ENCODE peak calls at places on chromosomes 4 and X, in eight cellular contexts. I is endothelial cell; U is testis; Q is ascending aorta; F is AG04449; R is choroid plexus epithelial cell; W is GM12865; L is CD4-positive, alpha-beta T cell. D is an unnamed sample.

GRCh38 chr4:124173892-124174291 is 538.6 kb downstream of the ANKRD50 start:
- DNase-seq in I (no peak), U (no peak), Q (no peak), F (no peak), R (no peak), W (no peak), L (no peak), D (peak; percentile 11)

GRCh38 chr4:83535520-83535944 is 376 bp upstream of the GPAT3 start:
- DNase-seq in I (peak; percentile 11), U (peak; percentile 39), Q (no peak), F (no peak), R (peak; percentile 82), W (peak; percentile 19), L (peak; percentile 17), D (peak; percentile 19)

GRCh38 chr4:85953651-85954018 is 406.2 kb downstream of the MAPK10 start:
- DNase-seq in I (no peak), U (no peak), Q (no peak), F (no peak), R (peak; percentile 59), W (no peak), L (no peak), D (no peak)

GRCh38 chrX:21056636-21057035 is 317.6 kb upstream of the CNKSR2 start:
- DNase-seq in I (no peak), U (no peak), Q (no peak), F (no peak), R (no peak), W (no peak), L (no peak), D (no peak)

GRCh38 chr4:42501624-42502401 is 104.5 kb downstream of the SHISA3 start:
- DNase-seq in I (no peak), U (no peak), Q (no peak), F (no peak), R (peak; percentile 42), W (no peak), L (no peak), D (no peak)

GRCh38 chr4:46506876-46507275 is 116.9 kb upstream of the GABRA2 start:
- DNase-seq in I (no peak), U (no peak), Q (no peak), F (no peak), R (peak; percentile 18), W (no peak), L (no peak), D (no peak)

GRCh38 chr4:13920111-13920875 is 292.8 kb upstream of the BOD1L1 start:
- DNase-seq in I (no peak), U (no peak), Q (no peak), F (no peak), R (peak; percentile 42), W (no peak), L (no peak), D (no peak)

GRCh38 chrX:17192111-17192510 is 182.9 kb upstream of the NHS start:
- DNase-seq in I (no peak), U (no peak), Q (no peak), F (no peak), R (no peak), W (no peak), L (no peak), D (no peak)

GRCh38 chr4:148017801-148018200 is 285.9 kb downstream of the ARHGAP10 start:
- DNase-seq in I (no peak), U (no peak), Q (no peak), F (no peak), R (no peak), W (no peak), L (no peak), D (no peak)

GRCh38 chr4:40130401-40131036 is 66.3 kb upstream of the RHOH start:
- DNase-seq in I (no peak), U (no peak), Q (no peak), F (no peak), R (no peak), W (no peak), L (no peak), D (no peak)

GRCh38 chr4:99938243-99938753 is 8.1 kb downstream of the DNAJB14 start:
- DNase-seq in I (no peak), U (no peak), Q (no peak), F (no peak), R (no peak), W (no peak), L (no peak), D (no peak)

GRCh38 chr4:106268731-106269272 is 47.2 kb downstream of the TBCK start:
- DNase-seq in I (no peak), U (no peak), Q (no peak), F (no peak), R (peak; percentile 13), W (no peak), L (no peak), D (no peak)

GRCh38 chrX:69170319-69170718 is 5.1 kb upstream of the PJA1 start:
- DNase-seq in I (no peak), U (no peak), Q (no peak), F (no peak), R (no peak), W (no peak), L (no peak), D (no peak)

GRCh38 chrX:129945131-129945530 is 37.3 kb upstream of the BCORL1 start:
- DNase-seq in I (no peak), U (no peak), Q (no peak), F (no peak), R (no peak), W (no peak), L (no peak), D (no peak)

GRCh38 chr4:102501176-102501634 is at the start of gene NFKB1:
- DNase-seq in I (peak; percentile 59), U (peak; percentile 67), Q (peak; percentile 19), F (peak; percentile 45), R (peak; percentile 87), W (peak; percentile 93), L (peak; percentile 83), D (peak; percentile 44)

GRCh38 chr4:171813195-171813955 is at the start of gene GALNTL6:
- DNase-seq in I (peak; percentile 33), U (peak; percentile 42), Q (no peak), F (no peak), R (peak; percentile 34), W (peak; percentile 39), L (no peak), D (no peak)

GRCh38 chr4:58357947-58358346 is 1247.8 kb upstream of the IGFBP7 start:
- DNase-seq in I (no peak), U (no peak), Q (no peak), F (no peak), R (no peak), W (no peak), L (no peak), D (no peak)

GRCh38 chrX:45852884-45853283 is 652.2 kb upstream of the DIPK2B start:
- DNase-seq in I (no peak), U (no peak), Q (no peak), F (no peak), R (peak; percentile 13), W (no peak), L (no peak), D (no peak)

GRCh38 chr4:113397114-113397701 is 347.8 kb downstream of the ANK2 start:
- DNase-seq in I (no peak), U (peak; percentile 31), Q (no peak), F (peak; percentile 82), R (peak; percentile 72), W (no peak), L (no peak), D (peak; percentile 45)

GRCh38 chr4:71184195-71184781 is 154.5 kb upstream of the SLC4A4 start:
- DNase-seq in I (peak; percentile 17), U (peak; percentile 75), Q (no peak), F (no peak), R (peak; percentile 62), W (peak; percentile 65), L (no peak), D (no peak)

GRCh38 chr4:42344260-42344659 is 53.0 kb upstream of the SHISA3 start:
- DNase-seq in I (no peak), U (no peak), Q (no peak), F (no peak), R (no peak), W (no peak), L (no peak), D (no peak)

GRCh38 chrX:9339603-9340569 is 125.0 kb upstream of the TBL1X start:
- DNase-seq in I (no peak), U (peak; percentile 55), Q (no peak), F (no peak), R (no peak), W (peak; percentile 17), L (peak; percentile 44), D (no peak)

GRCh38 chrX:9340619-9341304 is 124.1 kb upstream of the TBL1X start:
- DNase-seq in I (no peak), U (peak; percentile 22), Q (no peak), F (no peak), R (peak; percentile 50), W (peak; percentile 55), L (peak; percentile 57), D (no peak)

GRCh38 chrX:9342581-9343051 is 122.2 kb upstream of the TBL1X start:
- DNase-seq in I (peak; percentile 60), U (peak; percentile 69), Q (peak; percentile 53), F (no peak), R (peak; percentile 85), W (peak; percentile 8), L (peak; percentile 42), D (no peak)

GRCh38 chrX:9343971-9344370 is 120.9 kb upstream of the TBL1X start:
- DNase-seq in I (no peak), U (no peak), Q (no peak), F (no peak), R (no peak), W (no peak), L (no peak), D (no peak)

GRCh38 chrX:9341305-9342201 is 123.3 kb upstream of the TBL1X start:
- DNase-seq in I (no peak), U (peak; percentile 46), Q (no peak), F (no peak), R (peak; percentile 76), W (peak; percentile 86), L (peak; percentile 54), D (no peak)
- TF ChIP-seq CTCF in I (no peak), U (no peak), Q (no peak), F (no peak), R (no peak), W (no peak), L (no peak), D (no peak)

GRCh38 chrX:148947399-148948025 is 447.1 kb downstream of the AFF2 start:
- DNase-seq in I (no peak), U (no peak), Q (no peak), F (no peak), R (peak; percentile 12), W (no peak), L (no peak), D (no peak)
- TF ChIP-seq CTCF in I (no peak), U (no peak), Q (no peak), F (no peak), R (peak; percentile 10), W (no peak), L (no peak), D (no peak)

GRCh38 chr4:2281575-2282343 is 19.9 kb upstream of the MXD4 start:
- DNase-seq in I (no peak), U (no peak), Q (no peak), F (no peak), R (no peak), W (peak; percentile 81), L (peak; percentile 93), D (no peak)
- TF ChIP-seq CTCF in I (no peak), U (no peak), Q (no peak), F (no peak), R (no peak), W (peak; percentile 21), L (peak; percentile 25), D (no peak)

DNA sequence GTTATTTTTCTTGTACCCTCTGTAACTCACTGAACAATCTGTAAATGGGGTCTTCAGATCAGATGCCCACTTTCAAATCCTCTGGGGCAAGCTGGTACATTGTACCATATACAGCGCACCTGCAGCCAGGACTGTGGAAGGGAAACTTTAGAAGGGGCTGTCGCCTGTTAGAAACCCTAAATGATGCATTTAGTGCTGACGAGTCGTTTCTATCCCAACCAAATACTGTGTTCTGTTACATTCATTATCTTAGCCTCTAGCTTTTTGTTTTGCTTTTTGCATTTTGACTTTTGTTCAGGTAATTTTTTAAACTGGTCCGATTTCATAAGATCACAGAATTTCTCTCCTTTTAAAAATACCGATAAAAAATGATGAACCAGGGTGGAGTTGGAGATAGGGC is 66.4 kb upstream of the AGA start:
- DNase-seq in I (no peak), U (no peak), Q (no peak), F (no peak), R (no peak), W (no peak), L (no peak), D (no peak)
- TF ChIP-seq CTCF in I (no peak), U (no peak), Q (no peak), F (no peak), R (no peak), W (no peak), L (no peak), D (no peak)